ENCODE peak calls at places on chromosome 15, in ten cellular contexts. C is A172; N is hepatocyte; J is HuH-7.5; P is nephron progenitor cell; B is HEK293T; S is adipocyte; R is lung; G is CD8-positive, alpha-beta T cell; M is stimulated activated CD4-positive, alpha-beta T cell treated with anti-CD3 and anti-CD28 coated beads, Interleukin-4, amount 100 ng/mL, for 1 hour. H is an unnamed sample.

GRCh38 chr15:22980189-22981136 is at the start of gene CYFIP1:
- DNase-seq in C (peak; percentile 73), N (peak; percentile 94), J (peak; percentile 91), P (peak; percentile 80), B (peak; percentile 73), S (peak; percentile 95), R (peak; percentile 86), G (no peak), M (peak; percentile 16), H (peak; percentile 30)

GRCh38 chr15:45653702-45654424 is 19.0 kb downstream of the SQOR start:
- DNase-seq in C (no peak), N (no peak), J (no peak), P (no peak), B (no peak), S (no peak), R (no peak), G (no peak), M (no peak), H (no peak)

GRCh38 chr15:48636511-48636910 is 9.0 kb downstream of the FBN1 start:
- DNase-seq in C (no peak), N (no peak), J (no peak), P (no peak), B (no peak), S (no peak), R (no peak), G (no peak), M (no peak), H (no peak)

GRCh38 chr15:101027273-101027901 is 108.2 kb downstream of the LRRK1 start:
- DNase-seq in C (no peak), N (no peak), J (no peak), P (no peak), B (no peak), S (no peak), R (peak; percentile 27), G (peak; percentile 5), M (no peak), H (no peak)

GRCh38 chr15:48406911-48407310 is 75.7 kb downstream of the DUT start:
- DNase-seq in C (no peak), N (no peak), J (no peak), P (no peak), B (peak; percentile 8), S (no peak), R (no peak), G (no peak), M (no peak), H (no peak)

GRCh38 chr15:68641376-68641775 is 62.6 kb downstream of the CORO2B start:
- DNase-seq in C (no peak), N (no peak), J (no peak), P (no peak), B (no peak), S (no peak), R (no peak), G (no peak), M (no peak), H (no peak)

GRCh38 chr15:57777034-57777433 is 70.5 kb downstream of the POLR2M start:
- DNase-seq in C (no peak), N (no peak), J (no peak), P (no peak), B (no peak), S (no peak), R (no peak), G (no peak), M (no peak), H (no peak)

GRCh38 chr15:101372149-101372577 is 77.1 kb upstream of the SNRPA1 start:
- DNase-seq in C (no peak), N (peak; percentile 35), J (no peak), P (no peak), B (peak; percentile 62), S (peak; percentile 54), R (no peak), G (no peak), M (no peak), H (no peak)

GRCh38 chr15:96331942-96332853 is 1.7 kb downstream of the NR2F2 start:
- DNase-seq in C (peak; percentile 16), N (peak; percentile 67), J (peak; percentile 68), P (peak; percentile 49), B (no peak), S (peak; percentile 38), R (no peak), G (no peak), M (no peak), H (no peak)

GRCh38 chr15:86089422-86089821 is 9.8 kb downstream of the AGBL1 start:
- DNase-seq in C (no peak), N (no peak), J (no peak), P (no peak), B (no peak), S (no peak), R (no peak), G (no peak), M (no peak), H (no peak)

H was measured in germinal center.